ENCODE peak calls at places on chromosomes 7 and 10, in eight cellular contexts. S, G, F, J, H, M, T and A are unnamed samples.

GRCh38 chr10:94010116-94010515 is 16.4 kb downstream of the PLCE1 start:
- DNase-seq in S (no peak), G (no peak), F (no peak), J (no peak), H (no peak), M (no peak), T (no peak), A (no peak)

GRCh38 chr7:101728128-101728527 is 89.3 kb upstream of the CUX1 start:
- DNase-seq in S (no peak), G (no peak), F (no peak), J (no peak), H (no peak), M (no peak), T (no peak), A (no peak)

GRCh38 chr7:30788640-30789333 is 17.6 kb downstream of the MINDY4 start:
- DNase-seq in S (no peak), G (no peak), F (no peak), J (no peak), H (no peak), M (no peak), T (no peak), A (no peak)

GRCh38 chr10:72348282-72348681 is 6.4 kb downstream of the DNAJB12 start:
- DNase-seq in S (no peak), G (peak), F (no peak), J (no peak), H (no peak), M (no peak), T (no peak), A (no peak)

GRCh38 chr7:5396542-5396941 is 27.1 kb downstream of the TNRC18 start:
- DNase-seq in S (peak), G (no peak), F (no peak), J (no peak), H (no peak), M (no peak), T (no peak), A (no peak)

GRCh38 chr10:24469993-24470392 is 253.7 kb downstream of the ARHGAP21 start:
- DNase-seq in S (no peak), G (no peak), F (no peak), J (no peak), H (peak), M (no peak), T (no peak), A (no peak)

GRCh38 chr10:103660364-103661197 is 167.1 kb downstream of the NEURL1 start:
- DNase-seq in S (no peak), G (peak), F (no peak), J (no peak), H (peak), M (no peak), T (no peak), A (no peak)

GRCh38 chr7:101112233-101112632 is 14.7 kb upstream of the SERPINE1 start:
- DNase-seq in S (no peak), G (peak), F (no peak), J (no peak), H (peak), M (no peak), T (peak), A (peak)

GRCh38 chr7:4726051-4726450 is 44.0 kb downstream of the FOXK1 start:
- DNase-seq in S (no peak), G (peak), F (no peak), J (no peak), H (no peak), M (no peak), T (no peak), A (no peak)

GRCh38 chr10:97222346-97222961 is 36.7 kb upstream of the SLIT1 start:
- DNase-seq in S (no peak), G (no peak), F (peak), J (peak), H (no peak), M (no peak), T (peak), A (no peak)

GRCh38 chr7:192701-193536 is 548 bp downstream of the FAM20C start:
- DNase-seq in S (no peak), G (no peak), F (no peak), J (no peak), H (no peak), M (no peak), T (no peak), A (no peak)

GRCh38 chr10:110845372-110845755 is 26.4 kb upstream of the PDCD4 start:
- DNase-seq in S (no peak), G (no peak), F (no peak), J (no peak), H (no peak), M (no peak), T (no peak), A (no peak)

GRCh38 chr7:42069625-42070024 is 167.4 kb downstream of the GLI3 start:
- DNase-seq in S (no peak), G (no peak), F (no peak), J (no peak), H (no peak), M (no peak), T (no peak), A (no peak)

GRCh38 chr10:126576336-126576735 is 94.2 kb downstream of the C10orf90 start:
- DNase-seq in S (no peak), G (peak), F (no peak), J (no peak), H (peak), M (no peak), T (no peak), A (no peak)

GRCh38 chr7:140557069-140557468 is 77.8 kb upstream of the MKRN1 start:
- DNase-seq in S (no peak), G (no peak), F (no peak), J (no peak), H (no peak), M (no peak), T (no peak), A (no peak)

GRCh38 chr10:100829933-100830727 is 82.6 kb upstream of the SLF2 start:
- DNase-seq in S (no peak), G (no peak), F (no peak), J (no peak), H (no peak), M (no peak), T (no peak), A (no peak)

GRCh38 chr10:110833234-110833940 is 38.3 kb upstream of the PDCD4 start:
- DNase-seq in S (no peak), G (no peak), F (peak), J (no peak), H (no peak), M (no peak), T (no peak), A (no peak)

GRCh38 chr10:2280713-2281112 is 543.4 kb upstream of the ADARB2 start:
- DNase-seq in S (no peak), G (no peak), F (no peak), J (no peak), H (no peak), M (no peak), T (no peak), A (no peak)

GRCh38 chr7:55185941-55186609 is 167.3 kb downstream of the EGFR start:
- DNase-seq in S (no peak), G (peak), F (no peak), J (no peak), H (peak), M (no peak), T (no peak), A (no peak)

GRCh38 chr7:2717293-2717904 is 29.4 kb downstream of the AMZ1 start:
- DNase-seq in S (no peak), G (peak), F (no peak), J (no peak), H (no peak), M (no peak), T (no peak), A (no peak)

GRCh38 chr7:71871446-71871845 is 540.7 kb downstream of the CALN1 start:
- DNase-seq in S (no peak), G (no peak), F (no peak), J (no peak), H (no peak), M (no peak), T (no peak), A (no peak)

GRCh38 chr7:33793616-33794015 is 111.7 kb upstream of the BMPER start:
- DNase-seq in S (no peak), G (no peak), F (no peak), J (no peak), H (no peak), M (no peak), T (no peak), A (no peak)

GRCh38 chr7:112508404-112508803 is 27.6 kb downstream of the LSMEM1 start:
- DNase-seq in S (no peak), G (no peak), F (no peak), J (no peak), H (no peak), M (no peak), T (no peak), A (no peak)

GRCh38 chr10:71831646-71832552 is 19.2 kb downstream of the PSAP start:
- DNase-seq in S (no peak), G (peak), F (no peak), J (no peak), H (peak), M (no peak), T (no peak), A (no peak)

GRCh38 chr7:20330176-20330796 is 414 bp upstream of the ITGB8 start:
- DNase-seq in S (peak), G (peak), F (peak), J (peak), H (peak), M (peak), T (peak), A (peak)

GRCh38 chr7:44292876-44293560 is 32.4 kb downstream of the CAMK2B start:
- DNase-seq in S (peak), G (no peak), F (no peak), J (no peak), H (no peak), M (no peak), T (peak), A (peak)

GRCh38 chr10:123434435-123435039 is 231.6 kb upstream of the GPR26 start:
- DNase-seq in S (no peak), G (no peak), F (no peak), J (no peak), H (no peak), M (no peak), T (no peak), A (no peak)

GRCh38 chr10:123428302-123428701 is 237.9 kb upstream of the GPR26 start:
- DNase-seq in S (no peak), G (no peak), F (no peak), J (no peak), H (no peak), M (no peak), T (no peak), A (no peak)

GRCh38 chr10:123433539-123433938 is 232.6 kb upstream of the GPR26 start:
- DNase-seq in S (no peak), G (no peak), F (no peak), J (no peak), H (no peak), M (no peak), T (no peak), A (no peak)

GRCh38 chr10:123427386-123427785 is 238.8 kb upstream of the GPR26 start:
- DNase-seq in S (no peak), G (no peak), F (no peak), J (no peak), H (no peak), M (peak), T (no peak), A (no peak)

GRCh38 chr10:123429631-123430257 is 236.4 kb upstream of the GPR26 start:
- DNase-seq in S (no peak), G (peak), F (no peak), J (no peak), H (peak), M (no peak), T (no peak), A (no peak)
- TF ChIP-seq CTCF in S (no peak), G (no peak), F (no peak), J (no peak), H (no peak), M (no peak), T (no peak), A (no peak)

GRCh38 chr10:47049056-47049851 is 138.0 kb downstream of the PTPN20 start:
- DNase-seq in S (no peak), G (no peak), F (no peak), J (no peak), H (no peak), M (no peak), T (no peak), A (peak)

GRCh38 chr10:47049906-47050305 is 138.7 kb downstream of the PTPN20 start:
- DNase-seq in S (no peak), G (no peak), F (no peak), J (no peak), H (no peak), M (no peak), T (no peak), A (no peak)

GRCh38 chr10:47047577-47048532 is 136.6 kb downstream of the PTPN20 start:
- DNase-seq in S (peak), G (peak), F (peak), J (peak), H (peak), M (peak), T (peak), A (no peak)

GRCh38 chr10:47047127-47047504 is 135.9 kb downstream of the PTPN20 start:
- DNase-seq in S (no peak), G (no peak), F (no peak), J (no peak), H (no peak), M (no peak), T (no peak), A (no peak)

GRCh38 chr10:47048533-47048905 is 137.3 kb downstream of the PTPN20 start:
- DNase-seq in S (no peak), G (no peak), F (no peak), J (no peak), H (no peak), M (no peak), T (no peak), A (peak)
- TF ChIP-seq CTCF in S (no peak), G (peak), F (no peak), J (no peak), H (no peak), M (no peak), T (no peak), A (no peak)

GRCh38 chr10:105253843-105254242 is 612.8 kb downstream of the SORCS3 start:
- DNase-seq in S (no peak), G (no peak), F (no peak), J (no peak), H (no peak), M (no peak), T (no peak), A (no peak)
- TF ChIP-seq CTCF in S (no peak), G (no peak), F (no peak), J (no peak), H (no peak), M (no peak), T (no peak), A (no peak)

GRCh38 chr10:21722209-21722608 is 188.2 kb downstream of the MLLT10 start:
- DNase-seq in S (no peak), G (no peak), F (no peak), J (no peak), H (no peak), M (no peak), T (no peak), A (no peak)
- TF ChIP-seq CTCF in S (no peak), G (no peak), F (no peak), J (no peak), H (no peak), M (no peak), T (no peak), A (no peak)

DNA sequence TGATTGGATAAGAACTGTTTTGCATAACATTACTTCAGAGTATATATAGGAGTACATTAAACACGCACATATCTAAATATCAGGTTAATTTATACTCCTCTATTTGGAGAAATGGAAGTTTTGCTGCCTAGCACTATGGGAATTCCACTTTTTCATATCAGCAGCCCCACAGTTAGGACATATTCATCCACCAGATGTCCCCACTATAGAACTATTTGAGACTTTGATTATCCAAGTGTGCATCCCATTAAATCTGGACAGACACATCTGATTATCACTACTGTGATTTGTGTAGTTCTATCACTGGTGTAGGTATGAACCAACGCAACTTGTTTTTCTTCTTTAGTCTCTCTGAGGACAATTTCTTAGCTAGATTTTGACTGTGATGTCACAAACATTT is 345.7 kb downstream of the THSD7A start:
- DNase-seq in S (no peak), G (no peak), F (no peak), J (no peak), H (no peak), M (no peak), T (no peak), A (no peak)
- TF ChIP-seq CTCF in S (no peak), G (peak), F (no peak), J (no peak), H (no peak), M (no peak), T (no peak), A (peak)

GRCh38 chr7:104018425-104018824 is 29.0 kb upstream of the RELN start:
- DNase-seq in S (no peak), G (no peak), F (no peak), J (no peak), H (no peak), M (no peak), T (no peak), A (no peak)
- TF ChIP-seq CTCF in S (no peak), G (no peak), F (no peak), J (no peak), H (no peak), M (no peak), T (no peak), A (no peak)

GRCh38 chr7:43076606-43077005 is 35.8 kb upstream of the HECW1 start:
- DNase-seq in S (no peak), G (no peak), F (no peak), J (no peak), H (no peak), M (no peak), T (no peak), A (no peak)

GRCh38 chr7:43076189-43076605 is 36.2 kb upstream of the HECW1 start:
- DNase-seq in S (no peak), G (no peak), F (no peak), J (no peak), H (peak), M (no peak), T (no peak), A (no peak)

GRCh38 chr7:43072530-43072929 is 39.9 kb upstream of the HECW1 start:
- DNase-seq in S (no peak), G (no peak), F (no peak), J (no peak), H (peak), M (no peak), T (no peak), A (no peak)

GRCh38 chr7:43077285-43077684 is 35.2 kb upstream of the HECW1 start:
- DNase-seq in S (no peak), G (no peak), F (no peak), J (no peak), H (no peak), M (no peak), T (no peak), A (no peak)

DNA sequence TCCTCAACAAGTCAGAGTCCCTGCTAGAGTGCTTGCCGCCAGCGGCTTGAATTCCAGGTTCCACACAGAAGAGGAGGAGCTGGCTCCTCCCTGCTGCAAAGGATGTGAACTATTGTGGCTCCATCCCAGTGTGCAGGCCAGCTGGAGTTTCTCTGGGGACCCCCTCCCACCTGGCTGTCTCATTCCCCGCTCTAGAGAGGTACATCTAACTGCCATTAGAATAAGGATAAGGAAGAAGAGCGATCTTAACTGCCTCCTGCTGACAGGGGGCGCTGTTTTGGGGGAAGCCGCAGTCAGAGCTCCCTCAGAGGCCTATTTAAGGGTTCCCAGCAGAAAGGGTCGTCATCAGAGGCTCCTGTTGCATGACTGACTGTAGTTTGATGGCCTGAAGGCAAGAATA is 40.8 kb upstream of the HECW1 start:
- DNase-seq in S (no peak), G (no peak), F (peak), J (peak), H (no peak), M (no peak), T (no peak), A (no peak)
- TF ChIP-seq CTCF in S (no peak), G (peak), F (peak), J (peak), H (peak), M (peak), T (no peak), A (peak)

DNA sequence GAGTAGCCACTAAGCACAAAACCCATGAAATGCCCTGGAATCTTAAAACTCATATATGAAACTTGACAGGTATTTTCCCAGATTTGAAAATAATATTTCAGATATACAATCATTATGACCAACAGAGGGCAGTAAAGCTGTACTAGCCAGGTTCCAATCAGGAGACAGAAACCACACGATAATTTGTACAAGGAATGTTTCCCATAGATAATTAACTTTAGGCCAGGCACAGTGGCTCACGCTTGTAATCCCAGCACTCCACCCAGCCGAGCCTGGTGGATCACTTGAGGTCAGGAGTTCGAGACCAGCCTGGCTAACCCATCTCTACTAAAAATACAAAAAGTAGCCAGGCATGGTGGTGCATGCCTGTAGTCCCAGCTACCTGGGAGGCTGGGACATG is 31.0 kb upstream of the NUB1 start:
- DNase-seq in S (no peak), G (no peak), F (no peak), J (no peak), H (no peak), M (no peak), T (no peak), A (no peak)
- TF ChIP-seq CTCF in S (no peak), G (peak), F (peak), J (peak), H (peak), M (peak), T (peak), A (peak)

GRCh38 chr7:28623105-28623730 is 210.9 kb downstream of the CREB5 start:
- DNase-seq in S (no peak), G (peak), F (no peak), J (no peak), H (peak), M (no peak), T (no peak), A (no peak)

GRCh38 chr7:28621369-28621807 is 209.1 kb downstream of the CREB5 start:
- DNase-seq in S (no peak), G (no peak), F (no peak), J (no peak), H (no peak), M (no peak), T (no peak), A (no peak)

GRCh38 chr7:28625446-28625845 is 213.1 kb downstream of the CREB5 start:
- DNase-seq in S (no peak), G (no peak), F (no peak), J (no peak), H (no peak), M (no peak), T (no peak), A (no peak)

GRCh38 chr7:28626191-28626590 is 213.9 kb downstream of the CREB5 start:
- DNase-seq in S (no peak), G (no peak), F (no peak), J (no peak), H (no peak), M (no peak), T (no peak), A (no peak)

DNA sequence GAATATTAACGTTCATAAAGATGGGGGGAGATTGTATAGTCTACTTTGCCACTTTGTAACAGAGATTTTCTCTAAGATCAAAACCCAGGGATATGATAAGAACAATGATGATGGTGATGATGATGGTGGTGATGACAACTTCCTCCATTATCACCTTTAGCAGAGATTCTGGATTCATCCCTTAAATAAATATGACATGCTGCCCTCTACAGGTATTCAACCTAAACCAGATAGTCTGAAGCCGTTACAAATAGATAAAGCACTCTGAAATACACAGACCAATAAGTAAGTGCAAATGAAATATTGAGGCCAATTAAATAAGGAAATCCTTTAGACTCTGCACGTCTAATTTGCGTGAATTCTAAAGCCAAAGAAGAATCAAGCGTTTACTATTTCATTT is 211.5 kb downstream of the CREB5 start:
- DNase-seq in S (no peak), G (no peak), F (no peak), J (no peak), H (no peak), M (no peak), T (no peak), A (no peak)
- TF ChIP-seq CTCF in S (no peak), G (no peak), F (peak), J (peak), H (no peak), M (no peak), T (no peak), A (peak)

GRCh38 chr7:12687213-12688171 is at the start of gene ARL4A:
- DNase-seq in S (peak), G (peak), F (peak), J (peak), H (peak), M (peak), T (peak), A (peak)
- TF ChIP-seq CTCF in S (peak), G (peak), F (no peak), J (no peak), H (peak), M (peak), T (no peak), A (peak)